ENCODE peak calls at places on chromosomes 5 and 9, in seven cellular contexts. J is epithelial cell of esophagus, Y is GM10248, K is transverse colon, E is AG10803, P is PC-3, G is activated B cell treated with CpG ODN at 0.5 μM for 24 hours. L is an unnamed sample.

GRCh38 chr9:109730228-109730627 is 49.8 kb upstream of the PALM2AKAP2 start:
- DNase-seq in J (peak), Y (no peak), K (peak), E (peak), P (peak), G (no peak), L (no peak)

GRCh38 chr9:109632817-109633216 is 134.7 kb upstream of the PTPN3 start:
- DNase-seq in J (no peak), Y (no peak), K (no peak), E (no peak), P (no peak), G (no peak), L (no peak)

GRCh38 chr5:153831976-153832375 is 206.7 kb downstream of the FAM114A2 start:
- DNase-seq in J (peak), Y (peak), K (no peak), E (peak), P (peak), G (no peak), L (no peak)

GRCh38 chr9:33637881-33638280 is 113.8 kb downstream of the ANKRD18B start:
- DNase-seq in J (no peak), Y (no peak), K (no peak), E (no peak), P (no peak), G (no peak), L (no peak)

GRCh38 chr9:129110740-129111142 is at the start of gene CRAT:
- DNase-seq in J (peak), Y (peak), K (peak), E (peak), P (peak), G (peak), L (peak)

GRCh38 chr5:176694631-176695030 is 47.3 kb downstream of the TSPAN17 start:
- DNase-seq in J (no peak), Y (no peak), K (no peak), E (no peak), P (no peak), G (no peak), L (no peak)

GRCh38 chr5:59579101-59579885 is 314.2 kb downstream of the PDE4D start:
- DNase-seq in J (no peak), Y (no peak), K (no peak), E (no peak), P (no peak), G (no peak), L (no peak)

GRCh38 chr9:69346596-69347390 is 21.8 kb downstream of the ENTREP1 start:
- DNase-seq in J (peak), Y (no peak), K (no peak), E (no peak), P (peak), G (no peak), L (no peak)

GRCh38 chr9:129352157-129352870 is 174.3 kb upstream of the IER5L start:
- DNase-seq in J (no peak), Y (no peak), K (no peak), E (no peak), P (no peak), G (no peak), L (no peak)

GRCh38 chr9:81477669-81478068 is 211.7 kb downstream of the TLE1 start:
- DNase-seq in J (no peak), Y (no peak), K (no peak), E (peak), P (no peak), G (no peak), L (no peak)

GRCh38 chr9:69645488-69645887 is 26.7 kb downstream of the APBA1 start:
- DNase-seq in J (peak), Y (no peak), K (peak), E (no peak), P (peak), G (no peak), L (no peak)

GRCh38 chr5:111068208-111068607 is 3.3 kb upstream of the TSLP start:
- DNase-seq in J (peak), Y (no peak), K (no peak), E (no peak), P (no peak), G (no peak), L (no peak)

GRCh38 chr9:128371622-128372117 is 496 bp downstream of the URM1 start:
- DNase-seq in J (no peak), Y (no peak), K (no peak), E (no peak), P (no peak), G (no peak), L (no peak)

GRCh38 chr5:61207884-61208283 is 45.6 kb upstream of the SMIM15 start:
- DNase-seq in J (peak), Y (no peak), K (no peak), E (no peak), P (no peak), G (no peak), L (no peak)

GRCh38 chr9:95110956-95111525 is 206.5 kb downstream of the FANCC start:
- DNase-seq in J (no peak), Y (no peak), K (no peak), E (no peak), P (no peak), G (no peak), L (no peak)

GRCh38 chr5:88785396-88786216 is 97.4 kb downstream of the MEF2C start:
- DNase-seq in J (peak), Y (no peak), K (peak), E (peak), P (peak), G (no peak), L (no peak)

GRCh38 chr5:59769832-59770231 is 123.7 kb downstream of the PDE4D start:
- DNase-seq in J (no peak), Y (no peak), K (no peak), E (no peak), P (peak), G (no peak), L (no peak)

GRCh38 chr5:52880541-52880940 is 92.8 kb downstream of the ITGA1 start:
- DNase-seq in J (peak), Y (no peak), K (no peak), E (no peak), P (peak), G (no peak), L (no peak)

GRCh38 chr9:75265525-75265972 is 177.2 kb downstream of the OSTF1 start:
- DNase-seq in J (peak), Y (peak), K (peak), E (peak), P (peak), G (no peak), L (no peak)

GRCh38 chr9:93022066-93022465 is 36.4 kb upstream of the SUSD3 start:
- DNase-seq in J (no peak), Y (no peak), K (no peak), E (no peak), P (no peak), G (no peak), L (no peak)

GRCh38 chr5:136062563-136063274 is 33.9 kb downstream of the TGFBI start:
- DNase-seq in J (peak), Y (peak), K (no peak), E (peak), P (peak), G (no peak), L (no peak)

GRCh38 chr5:133925866-133926488 is 42.4 kb downstream of the C5orf15 start:
- DNase-seq in J (peak), Y (no peak), K (no peak), E (no peak), P (peak), G (no peak), L (no peak)

GRCh38 chr5:34929720-34930526 is 564 bp downstream of the DNAJC21 start:
- DNase-seq in J (peak), Y (peak), K (peak), E (peak), P (peak), G (peak), L (peak)

GRCh38 chr9:107249131-107249533 is 33.9 kb upstream of the RAD23B start:
- DNase-seq in J (peak), Y (no peak), K (no peak), E (peak), P (peak), G (no peak), L (no peak)

GRCh38 chr9:98317134-98317857 is 61.8 kb upstream of the TBC1D2 start:
- DNase-seq in J (peak), Y (no peak), K (no peak), E (peak), P (peak), G (no peak), L (no peak)

GRCh38 chr9:106322741-106323140 is 540.2 kb upstream of the ZNF462 start:
- DNase-seq in J (no peak), Y (no peak), K (no peak), E (no peak), P (no peak), G (no peak), L (no peak)

GRCh38 chr9:20446248-20446647 is 176.1 kb downstream of the MLLT3 start:
- DNase-seq in J (no peak), Y (no peak), K (no peak), E (no peak), P (no peak), G (no peak), L (no peak)

GRCh38 chr9:36813149-36813548 is 220.9 kb downstream of the PAX5 start:
- DNase-seq in J (no peak), Y (no peak), K (no peak), E (no peak), P (no peak), G (no peak), L (no peak)

GRCh38 chr9:87892956-87893355 is 10.3 kb downstream of the SPATA31E1 start:
- DNase-seq in J (no peak), Y (no peak), K (no peak), E (no peak), P (no peak), G (no peak), L (no peak)

GRCh38 chr5:146243217-146243616 is 39.8 kb downstream of the RBM27 start:
- DNase-seq in J (no peak), Y (no peak), K (no peak), E (peak), P (no peak), G (no peak), L (no peak)

GRCh38 chr9:27350382-27350781 is 53.4 kb upstream of the EQTN start:
- DNase-seq in J (no peak), Y (no peak), K (no peak), E (no peak), P (no peak), G (no peak), L (no peak)

DNA sequence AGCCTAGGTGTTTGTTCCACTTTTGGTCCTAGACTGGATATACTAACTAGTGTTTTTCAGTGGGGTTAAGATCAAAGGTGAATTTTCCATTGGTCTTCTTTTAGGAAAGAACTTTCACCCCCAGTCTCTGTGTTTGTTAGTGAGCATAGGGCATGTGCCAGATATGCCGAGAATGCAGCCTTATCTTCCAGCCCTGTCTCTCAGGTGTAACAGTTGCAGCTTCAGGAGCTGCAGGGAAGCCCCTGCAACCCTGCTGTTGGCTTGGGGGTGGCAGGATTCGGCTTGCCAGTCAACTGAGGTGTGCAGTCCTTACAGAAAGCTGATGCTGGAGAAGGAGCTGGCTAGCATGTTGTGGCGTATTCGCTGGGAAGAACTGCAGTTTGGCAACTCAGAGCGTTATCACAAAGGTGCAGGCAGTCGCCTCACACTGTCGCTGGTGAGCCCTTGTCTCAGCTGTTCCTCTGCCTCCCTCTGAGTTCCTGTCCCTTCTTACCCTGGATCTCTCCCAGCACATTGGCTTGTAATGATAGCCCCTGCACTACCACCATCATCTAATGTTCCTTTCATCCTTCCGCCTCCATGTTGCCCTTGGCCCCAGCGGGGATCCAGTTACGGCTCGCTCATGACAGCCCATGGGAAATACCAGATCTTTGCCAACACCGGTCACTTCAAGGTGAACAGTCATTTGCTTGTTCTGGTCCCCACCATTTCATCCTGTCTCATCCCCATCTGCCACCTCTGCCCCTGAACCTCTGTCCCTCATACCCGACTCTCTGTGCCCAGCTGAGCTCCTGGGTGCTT is 10.1 kb downstream of the NPR2 start:
- DNase-seq in J (no peak), Y (no peak), K (no peak), E (no peak), P (no peak), G (no peak), L (no peak)
- TF ChIP-seq CTCF in J (no peak), Y (no peak), K (no peak), E (no peak), P (no peak), G (no peak), L (no peak)

GRCh38 chr5:123155511-123155923 is 66.5 kb downstream of the PRDM6 start:
- DNase-seq in J (no peak), Y (no peak), K (no peak), E (no peak), P (peak), G (no peak), L (no peak)

GRCh38 chr5:123156577-123157296 is 67.7 kb downstream of the PRDM6 start:
- DNase-seq in J (peak), Y (no peak), K (no peak), E (peak), P (no peak), G (no peak), L (no peak)

GRCh38 chr5:123154857-123155467 is 65.9 kb downstream of the PRDM6 start:
- DNase-seq in J (no peak), Y (no peak), K (no peak), E (no peak), P (no peak), G (no peak), L (no peak)

GRCh38 chr5:123163225-123163876 is 74.3 kb downstream of the PRDM6 start:
- DNase-seq in J (no peak), Y (no peak), K (no peak), E (no peak), P (no peak), G (no peak), L (no peak)

DNA sequence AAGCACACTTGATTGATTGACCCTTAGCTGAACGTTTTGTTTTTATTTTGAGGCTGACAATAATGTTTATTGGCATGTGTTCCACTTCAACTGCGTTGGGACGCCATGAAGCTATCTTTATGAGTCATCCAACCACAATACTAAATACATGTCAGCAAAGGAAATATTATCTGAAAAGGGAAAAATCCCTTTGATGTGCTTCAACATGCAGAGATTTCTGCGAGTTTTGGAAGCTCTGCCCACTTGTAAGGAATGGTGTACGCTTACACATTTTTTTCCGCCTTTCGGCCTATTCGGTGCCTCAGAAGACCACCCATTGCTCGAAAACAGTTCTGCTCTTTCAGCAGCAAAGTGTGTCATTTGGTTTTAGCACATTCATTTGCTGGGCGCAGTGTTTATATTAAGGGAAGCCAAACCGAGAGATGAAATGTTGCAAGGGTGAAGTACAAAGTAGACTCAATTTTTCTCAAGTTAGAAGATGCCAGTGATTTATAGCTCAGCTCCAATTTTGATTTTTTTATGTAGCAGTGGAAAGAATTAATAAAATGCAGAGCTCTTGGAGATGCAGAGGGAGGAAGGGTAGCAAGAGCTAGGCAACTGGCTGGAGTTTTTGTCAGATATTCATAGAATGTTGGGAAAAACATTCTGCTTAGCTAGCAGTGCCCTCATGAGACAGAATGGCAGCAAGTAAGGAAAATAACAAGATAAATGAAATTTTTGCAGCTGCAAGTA is 68.9 kb downstream of the PRDM6 start:
- DNase-seq in J (peak), Y (no peak), K (no peak), E (peak), P (peak), G (no peak), L (no peak)
- TF ChIP-seq CTCF in J (no peak), Y (no peak), K (no peak), E (peak), P (no peak), G (no peak), L (no peak)

GRCh38 chr9:77014597-77015263 is 4.7 kb upstream of the FOXB2 start:
- DNase-seq in J (no peak), Y (peak), K (no peak), E (no peak), P (no peak), G (no peak), L (no peak)
- TF ChIP-seq CTCF in J (peak), Y (no peak), K (no peak), E (peak), P (peak), G (no peak), L (peak)

GRCh38 chr5:181173420-181174342 is 26.3 kb downstream of the OR2V2 start:
- DNase-seq in J (peak), Y (peak), K (no peak), E (peak), P (peak), G (peak), L (no peak)
- TF ChIP-seq CTCF in J (no peak), Y (no peak), K (no peak), E (no peak), P (peak), G (no peak), L (no peak)

GRCh38 chr5:55551298-55551846 is 16.6 kb upstream of the PLPP1 start:
- DNase-seq in J (peak), Y (no peak), K (no peak), E (no peak), P (no peak), G (no peak), L (no peak)
- TF ChIP-seq CTCF in J (no peak), Y (no peak), K (no peak), E (no peak), P (no peak), G (no peak), L (no peak)

DNA sequence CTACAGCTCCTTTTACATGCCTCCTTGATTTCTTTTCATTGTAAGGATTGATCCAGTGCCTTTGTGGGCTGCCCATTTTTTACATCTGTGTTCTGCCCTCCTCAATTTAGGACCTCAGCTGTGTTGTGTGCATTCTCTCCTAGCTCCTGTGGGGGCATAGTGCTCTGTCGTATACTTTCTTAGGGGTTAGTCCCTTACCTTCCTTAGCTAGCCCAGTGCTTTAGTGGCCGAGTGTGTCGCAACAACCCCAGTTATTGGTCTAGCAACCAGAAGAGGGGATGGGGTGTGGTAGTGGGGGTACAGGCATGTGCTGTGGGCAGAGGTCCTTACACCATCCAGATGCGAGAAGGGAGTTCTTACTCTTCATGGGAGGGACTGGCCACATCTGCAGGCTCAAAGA is 12.1 kb downstream of the MTRR start:
- DNase-seq in J (no peak), Y (no peak), K (no peak), E (no peak), P (no peak), G (no peak), L (no peak)
- TF ChIP-seq CTCF in J (no peak), Y (no peak), K (no peak), E (no peak), P (peak), G (no peak), L (no peak)

DNA sequence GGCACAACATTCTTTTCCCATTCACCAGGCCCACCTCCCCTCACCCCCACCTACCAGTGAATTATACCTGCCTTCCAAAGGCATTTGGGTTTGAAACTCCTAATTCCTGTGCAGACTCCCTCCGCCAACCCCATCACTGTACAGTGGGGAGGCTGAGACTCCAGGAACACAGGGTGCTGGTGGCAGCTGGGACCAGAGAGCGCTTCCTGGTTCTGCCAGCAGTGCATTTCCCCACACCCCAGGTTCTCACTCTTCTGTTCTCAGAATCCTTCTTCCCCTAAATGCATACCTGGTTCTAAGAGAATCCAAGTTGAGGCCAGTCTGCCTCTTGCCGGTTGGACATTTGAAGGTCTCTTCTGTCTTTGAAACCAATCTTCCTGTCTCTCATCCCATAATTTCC is 21.1 kb downstream of the SLC36A2 start:
- DNase-seq in J (no peak), Y (no peak), K (no peak), E (no peak), P (no peak), G (no peak), L (no peak)
- TF ChIP-seq CTCF in J (no peak), Y (no peak), K (no peak), E (no peak), P (no peak), G (no peak), L (no peak)

L was measured in D721Med.